ENCODE peak calls at places on chromosomes 6 and 20, in eight cellular contexts. One of them, this sample, is unnamed.

GRCh38 chr6:123913858-123914257 is 110.2 kb downstream of the NKAIN2 start:
- DNase-seq in H9: no peak
- DNase-seq in A549: no peak
- DNase-seq in lung: no peak
- DNase-seq in CD8-positive, alpha-beta memory T cell: no peak
- DNase-seq in Panc1: no peak
- DNase-seq in A673: no peak
- DNase-seq in PC-3: no peak
- DNase-seq in this sample: no peak

GRCh38 chr6:3356824-3357420 is 98.2 kb downstream of the PSMG4 start:
- DNase-seq in CD8-positive, alpha-beta memory T cell: no peak
- DNase-seq in H9: no peak
- DNase-seq in A673: no peak
- DNase-seq in A549: peak; percentile 76
- DNase-seq in Panc1: no peak
- DNase-seq in lung: no peak
- DNase-seq in PC-3: peak; percentile 77
- DNase-seq in this sample: no peak

GRCh38 chr20:17653835-17654648 is 28.0 kb downstream of the RRBP1 start:
- DNase-seq in A673: no peak
- DNase-seq in CD8-positive, alpha-beta memory T cell: no peak
- DNase-seq in PC-3: no peak
- DNase-seq in Panc1: no peak
- DNase-seq in A549: no peak
- DNase-seq in lung: no peak
- DNase-seq in H9: no peak
- DNase-seq in this sample: peak; percentile 6

GRCh38 chr6:25959890-25960531 is 2.6 kb upstream of the TRIM38 start:
- DNase-seq in CD8-positive, alpha-beta memory T cell: no peak
- DNase-seq in Panc1: no peak
- DNase-seq in PC-3: no peak
- DNase-seq in A673: no peak
- DNase-seq in lung: no peak
- DNase-seq in A549: no peak
- DNase-seq in H9: no peak
- DNase-seq in this sample: no peak

GRCh38 chr6:36934868-36935267 is 19.7 kb upstream of the PI16 start:
- DNase-seq in A549: no peak
- DNase-seq in H9: no peak
- DNase-seq in Panc1: no peak
- DNase-seq in lung: no peak
- DNase-seq in A673: no peak
- DNase-seq in CD8-positive, alpha-beta memory T cell: no peak
- DNase-seq in PC-3: no peak
- DNase-seq in this sample: no peak

GRCh38 chr6:141164042-141164748 is 968.5 kb upstream of the GJE1 start:
- DNase-seq in A673: no peak
- DNase-seq in A549: no peak
- DNase-seq in lung: no peak
- DNase-seq in CD8-positive, alpha-beta memory T cell: no peak
- DNase-seq in Panc1: no peak
- DNase-seq in PC-3: peak; percentile 18
- DNase-seq in H9: no peak
- DNase-seq in this sample: no peak

GRCh38 chr20:20083796-20084195 is 31.5 kb downstream of the CFAP61 start:
- DNase-seq in lung: no peak
- DNase-seq in Panc1: peak; percentile 18
- DNase-seq in A673: peak; percentile 64
- DNase-seq in H9: no peak
- DNase-seq in PC-3: peak; percentile 64
- DNase-seq in CD8-positive, alpha-beta memory T cell: no peak
- DNase-seq in A549: peak; percentile 39
- DNase-seq in this sample: no peak

GRCh38 chr20:54472607-54473006 is 2.8 kb upstream of the DOK5 start:
- DNase-seq in Panc1: no peak
- DNase-seq in CD8-positive, alpha-beta memory T cell: no peak
- DNase-seq in A673: no peak
- DNase-seq in H9: no peak
- DNase-seq in A549: no peak
- DNase-seq in PC-3: no peak
- DNase-seq in lung: no peak
- DNase-seq in this sample: no peak

GRCh38 chr20:11204926-11205768 is 531.3 kb upstream of the JAG1 start:
- DNase-seq in A549: peak; percentile 89
- DNase-seq in CD8-positive, alpha-beta memory T cell: no peak
- DNase-seq in Panc1: peak; percentile 85
- DNase-seq in H9: peak; percentile 69
- DNase-seq in A673: peak; percentile 68
- DNase-seq in PC-3: peak; percentile 84
- DNase-seq in lung: peak; percentile 66
- DNase-seq in this sample: peak; percentile 30

GRCh38 chr20:23664954-23665353 is 23.9 kb downstream of the CST4 start:
- DNase-seq in A673: no peak
- DNase-seq in H9: no peak
- DNase-seq in lung: no peak
- DNase-seq in CD8-positive, alpha-beta memory T cell: no peak
- DNase-seq in A549: no peak
- DNase-seq in PC-3: no peak
- DNase-seq in Panc1: no peak
- DNase-seq in this sample: no peak

GRCh38 chr20:60223174-60223573 is 265.0 kb downstream of the CDH26 start:
- DNase-seq in lung: no peak
- DNase-seq in H9: no peak
- DNase-seq in A673: no peak
- DNase-seq in A549: no peak
- DNase-seq in CD8-positive, alpha-beta memory T cell: no peak
- DNase-seq in PC-3: no peak
- DNase-seq in Panc1: no peak
- DNase-seq in this sample: no peak

GRCh38 chr6:40436685-40437604 is 150.2 kb downstream of the LRFN2 start:
- DNase-seq in Panc1: no peak
- DNase-seq in A549: no peak
- DNase-seq in lung: no peak
- DNase-seq in H9: no peak
- DNase-seq in CD8-positive, alpha-beta memory T cell: no peak
- DNase-seq in A673: peak; percentile 66
- DNase-seq in PC-3: peak; percentile 45
- DNase-seq in this sample: no peak

GRCh38 chr20:41141153-41141815 is 3.9 kb downstream of the PLCG1 start:
- DNase-seq in A549: no peak
- DNase-seq in Panc1: no peak
- DNase-seq in CD8-positive, alpha-beta memory T cell: no peak
- DNase-seq in H9: no peak
- DNase-seq in lung: no peak
- DNase-seq in PC-3: no peak
- DNase-seq in A673: no peak
- DNase-seq in this sample: peak; percentile 39

GRCh38 chr20:41143354-41143753 is 6.0 kb downstream of the PLCG1 start:
- DNase-seq in CD8-positive, alpha-beta memory T cell: no peak
- DNase-seq in A673: no peak
- DNase-seq in H9: no peak
- DNase-seq in Panc1: no peak
- DNase-seq in PC-3: no peak
- DNase-seq in A549: no peak
- DNase-seq in lung: no peak
- DNase-seq in this sample: no peak

GRCh38 chr20:41140226-41141133 is 3.1 kb downstream of the PLCG1 start:
- DNase-seq in Panc1: no peak
- DNase-seq in PC-3: no peak
- DNase-seq in CD8-positive, alpha-beta memory T cell: no peak
- DNase-seq in A549: no peak
- DNase-seq in lung: no peak
- DNase-seq in A673: no peak
- DNase-seq in H9: no peak
- DNase-seq in this sample: no peak

GRCh38 chr20:41142914-41143313 is 5.6 kb downstream of the PLCG1 start:
- DNase-seq in A549: no peak
- DNase-seq in Panc1: no peak
- DNase-seq in A673: no peak
- DNase-seq in H9: no peak
- DNase-seq in PC-3: no peak
- DNase-seq in lung: no peak
- DNase-seq in CD8-positive, alpha-beta memory T cell: peak; percentile 68
- DNase-seq in this sample: no peak

DNA sequence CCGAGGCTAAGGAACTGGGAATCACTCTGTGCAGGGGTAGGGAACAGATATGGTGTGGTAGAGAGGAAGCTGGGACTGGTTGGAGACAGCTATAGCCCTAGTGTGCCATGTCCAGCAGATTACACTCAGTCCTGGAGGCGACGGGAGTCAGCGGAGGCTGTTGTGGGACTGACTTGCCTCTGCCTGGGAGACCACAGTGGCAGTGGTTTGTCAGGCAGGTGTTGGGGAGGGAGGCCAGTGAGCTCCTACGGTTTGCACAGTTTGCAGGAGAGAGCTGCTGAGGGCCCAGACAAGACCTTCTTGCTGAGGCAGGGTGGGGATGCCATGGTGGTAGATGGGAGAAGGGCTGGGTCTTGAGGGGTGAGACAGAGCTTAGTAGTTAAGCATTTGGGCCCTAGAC is 4.9 kb downstream of the PLCG1 start:
- DNase-seq in A549: no peak
- DNase-seq in PC-3: no peak
- DNase-seq in H9: no peak
- DNase-seq in CD8-positive, alpha-beta memory T cell: no peak
- DNase-seq in A673: no peak
- DNase-seq in lung: no peak
- DNase-seq in Panc1: no peak
- DNase-seq in this sample: no peak
- H3K4me1 ChIP-seq in A549: peaks cover 7% of the 10 kb centered on the region
- H3K4me1 ChIP-seq in PC-3: peaks cover 18% of the 10 kb centered on the region
- H3K4me1 ChIP-seq in H9: peaks cover 16% of the 10 kb centered on the region
- H3K4me1 ChIP-seq in CD8-positive, alpha-beta memory T cell: peaks cover 86% of the 10 kb centered on the region
- H3K4me1 ChIP-seq in A673: peaks cover 10% of the 10 kb centered on the region
- H3K4me1 ChIP-seq in lung: peaks cover 21% of the 10 kb centered on the region
- H3K4me1 ChIP-seq in Panc1: peaks cover 8% of the 10 kb centered on the region
- H3K4me1 ChIP-seq in this sample: peaks cover 75% of the 10 kb centered on the region

DNA sequence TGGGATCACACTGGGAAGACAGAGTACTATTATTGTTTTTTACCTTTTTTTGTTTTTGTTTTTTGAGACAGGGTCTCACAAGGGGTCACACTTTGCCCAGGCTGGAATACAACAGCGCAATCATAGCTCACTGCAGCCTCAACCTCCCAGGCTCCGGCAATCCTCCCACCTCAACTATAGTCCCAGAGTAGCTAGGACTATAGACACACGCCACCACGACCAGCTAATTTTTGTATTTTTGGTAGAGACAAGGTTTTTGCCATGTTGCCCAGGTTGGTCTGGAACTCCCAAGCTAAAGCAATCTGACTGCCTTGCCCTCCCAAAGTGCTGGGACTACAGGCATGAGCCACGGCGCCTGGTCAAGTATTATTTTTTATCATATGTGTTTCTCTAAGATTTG is 81.0 kb downstream of the ZMYND8 start:
- DNase-seq in H9: no peak
- DNase-seq in A549: no peak
- DNase-seq in A673: no peak
- DNase-seq in lung: no peak
- DNase-seq in Panc1: no peak
- DNase-seq in CD8-positive, alpha-beta memory T cell: no peak
- DNase-seq in PC-3: no peak
- DNase-seq in this sample: no peak
- H3K4me1 ChIP-seq in H9: no peaks in the 10 kb centered on the region
- H3K4me1 ChIP-seq in A549: peaks cover 70% of the 10 kb centered on the region
- H3K4me1 ChIP-seq in A673: peaks cover 13% of the 10 kb centered on the region
- H3K4me1 ChIP-seq in lung: peaks cover 16% of the 10 kb centered on the region
- H3K4me1 ChIP-seq in Panc1: peaks cover 56% of the 10 kb centered on the region
- H3K4me1 ChIP-seq in CD8-positive, alpha-beta memory T cell: no peaks in the 10 kb centered on the region
- H3K4me1 ChIP-seq in PC-3: peaks cover 36% of the 10 kb centered on the region
- H3K4me1 ChIP-seq in this sample: peaks cover 34% of the 10 kb centered on the region

DNA sequence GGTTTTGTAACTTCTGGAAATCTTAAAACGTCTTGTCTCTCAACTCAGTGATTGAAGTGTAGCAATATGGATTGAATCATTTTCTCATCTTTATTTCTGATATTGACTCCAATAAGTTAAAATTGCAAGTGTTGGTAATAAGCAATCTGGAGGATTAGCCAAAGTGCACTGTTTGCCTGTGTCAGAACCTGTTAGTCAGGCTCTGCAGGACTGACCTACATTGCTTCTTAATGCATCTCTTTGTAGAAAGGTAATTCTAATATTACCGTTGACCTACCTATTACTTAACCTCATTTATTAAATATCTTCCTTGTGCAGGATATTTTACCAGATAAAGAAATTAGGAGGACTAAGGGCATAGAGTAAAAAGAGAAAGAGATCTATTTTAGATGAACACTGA is 484.0 kb upstream of the CITED2 start:
- DNase-seq in PC-3: peak; percentile 55
- DNase-seq in Panc1: no peak
- DNase-seq in lung: no peak
- DNase-seq in H9: no peak
- DNase-seq in A673: no peak
- DNase-seq in CD8-positive, alpha-beta memory T cell: no peak
- DNase-seq in A549: no peak
- DNase-seq in this sample: no peak
- H3K4me1 ChIP-seq in PC-3: peaks cover 10% of the 10 kb centered on the region
- H3K4me1 ChIP-seq in Panc1: peaks cover 6% of the 10 kb centered on the region
- H3K4me1 ChIP-seq in lung: no peaks in the 10 kb centered on the region
- H3K4me1 ChIP-seq in H9: no peaks in the 10 kb centered on the region
- H3K4me1 ChIP-seq in A673: no peaks in the 10 kb centered on the region
- H3K4me1 ChIP-seq in CD8-positive, alpha-beta memory T cell: no peaks in the 10 kb centered on the region
- H3K4me1 ChIP-seq in A549: peaks cover 11% of the 10 kb centered on the region
- H3K4me1 ChIP-seq in this sample: no peaks in the 10 kb centered on the region

DNA sequence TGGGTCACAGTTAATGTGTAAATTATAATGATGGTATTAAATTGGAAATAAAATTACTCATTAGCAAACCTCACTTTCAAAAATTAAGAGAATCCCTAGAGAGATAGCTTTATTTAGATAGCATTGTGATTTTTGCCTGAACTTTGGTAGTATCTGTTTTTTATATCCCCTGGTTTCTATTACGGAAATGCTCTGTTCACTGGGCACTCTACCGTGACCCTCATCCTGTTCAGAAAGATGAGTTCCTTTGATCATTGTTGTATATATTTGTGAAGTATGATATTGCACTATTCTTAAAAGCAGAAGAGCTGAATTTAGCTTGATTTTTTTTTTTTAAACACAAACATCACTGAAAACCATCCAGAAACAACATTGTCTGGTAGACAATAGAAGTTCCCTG is 1143.8 kb upstream of the MAP3K7 start:
- DNase-seq in PC-3: no peak
- DNase-seq in H9: no peak
- DNase-seq in lung: no peak
- DNase-seq in Panc1: no peak
- DNase-seq in CD8-positive, alpha-beta memory T cell: no peak
- DNase-seq in A549: no peak
- DNase-seq in A673: no peak
- DNase-seq in this sample: no peak
- H3K4me1 ChIP-seq in PC-3: no peaks in the 10 kb centered on the region
- H3K4me1 ChIP-seq in H9: no peaks in the 10 kb centered on the region
- H3K4me1 ChIP-seq in lung: no peaks in the 10 kb centered on the region
- H3K4me1 ChIP-seq in Panc1: no peaks in the 10 kb centered on the region
- H3K4me1 ChIP-seq in CD8-positive, alpha-beta memory T cell: no peaks in the 10 kb centered on the region
- H3K4me1 ChIP-seq in A549: no peaks in the 10 kb centered on the region
- H3K4me1 ChIP-seq in A673: no peaks in the 10 kb centered on the region
- H3K4me1 ChIP-seq in this sample: no peaks in the 10 kb centered on the region

This sample was measured in psoas muscle.